ENCODE peak calls at places on chromosome X, in five cellular contexts. K is pancreas, L is SK-N-SH, G is PC-3, J is K562. I is an unnamed sample.

GRCh38 chrX:8304668-8305067 is 133.6 kb upstream of the VCX2 start:
- DNase-seq in L (no peak), J (no peak), G (no peak), K (no peak), I (no peak)

GRCh38 chrX:44906041-44906440 is 33.1 kb downstream of the KDM6A start:
- DNase-seq in J (no peak), K (no peak), G (no peak), L (no peak), I (no peak)

GRCh38 chrX:7068939-7069367 is 78.6 kb upstream of the STS start:
- DNase-seq in K (no peak), J (no peak), G (no peak), L (peak; percentile 65), I (no peak)

GRCh38 chrX:41703574-41704029 is 14.8 kb downstream of the GPR34 start:
- DNase-seq in L (no peak), K (no peak), G (no peak), J (no peak), I (no peak)

GRCh38 chrX:150486011-150486410 is 82.4 kb upstream of the MTM1 start:
- DNase-seq in J (peak; percentile 15), G (peak; percentile 61), L (peak; percentile 32), K (peak; percentile 33), I (no peak)

GRCh38 chrX:111641969-111642368 is 39.0 kb upstream of the ALG13 start:
- DNase-seq in K (no peak), G (no peak), L (no peak), J (no peak), I (no peak)

GRCh38 chrX:101206471-101206870 is 13.1 kb upstream of the DRP2 start:
- DNase-seq in L (peak; percentile 58), J (peak; percentile 51), K (no peak), G (peak; percentile 58), I (no peak)

GRCh38 chrX:52363247-52363883 is 5.5 kb upstream of the XAGE2 start:
- DNase-seq in J (peak; percentile 70), K (no peak), G (no peak), L (no peak), I (no peak)

GRCh38 chrX:53704294-53704693 is 17.8 kb upstream of the HUWE1 start:
- DNase-seq in K (no peak), J (no peak), G (no peak), L (no peak), I (no peak)

GRCh38 chrX:50036481-50036880 is 114.1 kb downstream of the CLCN5 start:
- DNase-seq in G (no peak), L (no peak), K (no peak), J (no peak), I (no peak)

GRCh38 chrX:40096395-40097091 is 1.2 kb downstream of the BCOR start:
- DNase-seq in J (no peak), G (peak; percentile 35), K (peak; percentile 58), L (peak; percentile 64), I (peak; percentile 45)

GRCh38 chrX:30309139-30309571 is at the start of gene NR0B1:
- DNase-seq in G (no peak), K (no peak), J (no peak), L (no peak), I (no peak)

GRCh38 chrX:16240231-16240905 is 73.1 kb downstream of the MAGEB17 start:
- DNase-seq in G (no peak), K (no peak), J (no peak), L (no peak), I (no peak)

GRCh38 chrX:30875957-30876356 is 13.1 kb downstream of the TAB3 start:
- DNase-seq in J (no peak), G (peak; percentile 82), K (no peak), L (no peak), I (no peak)

GRCh38 chrX:54891573-54891972 is 29.1 kb upstream of the TRO start:
- DNase-seq in L (peak; percentile 29), G (peak; percentile 62), K (no peak), J (peak; percentile 18), I (peak; percentile 0)

GRCh38 chrX:10988653-10989052 is 122.5 kb upstream of the HCCS start:
- DNase-seq in G (no peak), L (no peak), J (no peak), K (no peak), I (no peak)

GRCh38 chrX:1074755-1075154 is 137.7 kb downstream of the CRLF2 start:
- DNase-seq in G (no peak), J (no peak), L (no peak), K (no peak), I (no peak)

GRCh38 chrX:2677764-2678163 is 13.3 kb upstream of the CD99 start:
- DNase-seq in K (peak; percentile 87), L (no peak), G (peak; percentile 89), J (peak; percentile 62), I (no peak)

GRCh38 chrX:49203536-49203935 is 3.5 kb upstream of the SYP start:
- DNase-seq in G (no peak), J (no peak), L (no peak), K (no peak), I (no peak)

GRCh38 chrX:12206413-12206812 is 68.1 kb downstream of the FRMPD4 start:
- DNase-seq in L (no peak), K (no peak), G (peak; percentile 24), J (no peak), I (no peak)

GRCh38 chrX:44025611-44026010 is 52.4 kb upstream of the NDP start:
- DNase-seq in G (peak; percentile 8), L (no peak), J (no peak), K (no peak), I (no peak)

GRCh38 chrX:47233333-47234113 is 714 bp downstream of the USP11 start:
- DNase-seq in K (peak; percentile 94), G (peak; percentile 91), L (peak; percentile 92), J (peak; percentile 92), I (peak; percentile 85)

GRCh38 chrX:138704101-138704500 is 7.4 kb downstream of the FGF13 start:
- DNase-seq in K (no peak), J (no peak), L (no peak), G (no peak), I (no peak)

GRCh38 chrX:46837543-46838481 is 969 bp downstream of the RP2 start:
- DNase-seq in G (peak; percentile 55), J (no peak), K (no peak), L (peak; percentile 5), I (no peak)

GRCh38 chrX:45771114-45771513 is 570.4 kb upstream of the DIPK2B start:
- DNase-seq in G (peak; percentile 96), J (peak; percentile 6), L (no peak), K (no peak), I (no peak)

GRCh38 chrX:72045552-72046277 is 86.0 kb downstream of the RTL5 start:
- DNase-seq in J (no peak), K (no peak), G (peak; percentile 8), L (peak; percentile 66), I (no peak)

GRCh38 chrX:21658152-21658737 is at the start of gene KLHL34:
- DNase-seq in J (no peak), G (no peak), K (no peak), L (peak; percentile 14), I (no peak)

GRCh38 chrX:105645667-105646354 is 176.5 kb upstream of the NRK start:
- DNase-seq in J (no peak), G (peak; percentile 45), K (no peak), L (no peak), I (no peak)
- H3K27ac ChIP-seq in J (no peak overlapping the region), G (no peak overlapping the region), K (no peak overlapping the region), L (no peak overlapping the region), I (no peak overlapping the region)

DNA sequence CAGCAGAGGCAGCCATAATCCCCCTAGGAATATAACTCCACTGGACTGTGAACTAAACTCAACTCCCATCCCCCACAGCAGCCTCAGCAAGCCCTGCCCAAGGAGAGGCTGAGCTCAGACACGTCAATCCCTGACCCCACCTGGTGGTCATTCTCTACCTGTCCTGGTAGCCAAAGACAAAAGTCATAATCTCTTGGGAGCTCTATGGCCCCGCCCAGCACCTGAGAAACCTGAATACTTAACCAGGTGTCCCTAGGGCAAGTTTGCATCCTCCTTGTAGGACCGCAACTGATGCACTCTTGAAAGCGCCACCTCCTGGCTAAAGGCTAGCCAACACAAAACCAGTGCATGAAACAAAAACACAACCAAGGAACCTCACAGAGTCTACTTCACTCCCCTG is 18.4 kb downstream of the CT47B1 start:
- DNase-seq in K (no peak), L (no peak), J (no peak), G (peak; percentile 51), I (no peak)
- TF ChIP-seq CTCF in K (no peak), L (peak; percentile 23), J (no peak), G (peak; percentile 50), I (no peak)

DNA sequence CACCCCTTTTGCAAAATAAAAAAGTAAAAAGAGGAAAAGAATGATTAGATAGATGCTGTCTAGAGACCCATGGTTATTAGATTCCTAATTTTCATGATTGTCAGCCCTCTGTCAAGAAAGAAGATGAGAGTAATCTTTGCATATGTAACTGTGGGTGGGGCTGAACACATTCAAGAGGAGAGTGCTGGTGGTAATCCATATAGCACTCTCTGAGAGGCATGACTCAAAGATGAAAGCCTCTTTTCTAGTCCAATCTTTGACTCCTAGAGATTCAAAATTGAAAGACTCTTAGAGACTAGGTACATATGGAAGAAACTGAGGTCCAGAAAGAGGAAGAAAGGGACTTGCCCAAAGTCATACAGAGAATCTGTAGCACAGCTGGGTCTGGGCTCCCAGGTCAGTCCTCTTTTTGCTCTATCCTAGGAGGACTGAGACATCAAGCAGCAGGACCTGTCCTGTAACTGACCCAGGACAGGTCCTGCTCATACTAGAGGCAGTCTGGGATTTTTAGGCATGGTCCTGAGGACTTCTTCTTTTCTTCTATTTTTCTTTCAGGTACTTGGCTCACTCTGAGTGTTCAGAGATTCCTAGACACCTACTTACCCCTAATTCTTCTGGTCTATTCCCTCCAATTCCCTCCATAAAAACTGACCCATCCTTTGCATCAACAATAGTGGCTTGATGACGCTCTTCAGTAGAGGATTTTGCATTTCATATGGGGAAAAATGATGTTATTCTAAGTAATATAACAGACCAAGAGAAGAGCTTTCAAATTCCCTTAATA is 23.8 kb downstream of the VSIG4 start:
- DNase-seq in J (peak; percentile 24), L (no peak), G (no peak), K (no peak), I (no peak)
- H3K27ac ChIP-seq in J (peak overlapping the region; percentile 96), L (no peak overlapping the region), G (no peak overlapping the region), K (peak overlapping the region; percentile 22), I (peak overlapping the region; percentile 100)

GRCh38 chrX:93422693-93423092 is 250.7 kb downstream of the NAP1L3 start:
- DNase-seq in G (peak; percentile 58), L (peak; percentile 19), J (peak; percentile 3), K (no peak), I (no peak)
- TF ChIP-seq CTCF in G (peak; percentile 65), L (peak; percentile 74), J (no peak), K (peak; percentile 53), I (peak; percentile 10)

DNA sequence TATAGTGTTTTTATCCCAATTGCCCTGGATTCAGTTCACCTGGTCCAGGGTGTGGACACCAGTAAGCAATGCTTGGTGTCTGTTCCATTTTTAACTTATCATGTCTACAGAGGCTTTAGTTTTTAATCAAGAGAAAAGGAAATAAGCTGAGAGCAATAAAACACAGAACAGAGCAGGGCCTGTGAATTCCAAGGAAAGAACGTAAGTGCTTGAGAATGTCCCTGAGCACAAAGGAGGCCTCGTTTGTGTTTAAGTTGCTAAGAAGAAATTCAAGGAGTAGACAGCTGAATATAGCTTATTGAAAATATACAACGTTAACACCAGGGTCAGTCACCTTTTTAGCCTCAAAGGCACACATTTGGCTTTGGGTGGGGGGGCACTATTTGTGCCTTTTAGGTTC is 191.2 kb downstream of the GPC3 start:
- DNase-seq in L (no peak), G (no peak), K (no peak), J (no peak), I (no peak)
- H3K27ac ChIP-seq in L (no peak overlapping the region), G (no peak overlapping the region), K (no peak overlapping the region), J (no peak overlapping the region), I (no peak overlapping the region)